ENCODE peak calls at places on chromosomes 4 and X, in seven cellular contexts. B, M, E, J, L, O and X are unnamed samples.

GRCh38 chr4:20252656-20253271 is 1.1 kb downstream of the SLIT2 start:
- DNase-seq in B (peak), M (no peak), E (no peak), J (peak), L (peak), O (no peak), X (peak)

GRCh38 chr4:25347473-25347872 is 29.6 kb upstream of the ANAPC4 start:
- DNase-seq in B (no peak), M (no peak), E (no peak), J (no peak), L (no peak), O (no peak), X (no peak)

GRCh38 chr4:155722816-155723499 is 35.9 kb upstream of the GUCY1B1 start:
- DNase-seq in B (peak), M (no peak), E (no peak), J (no peak), L (peak), O (no peak), X (no peak)

GRCh38 chr4:147370881-147371280 is 110.0 kb upstream of the EDNRA start:
- DNase-seq in B (no peak), M (no peak), E (no peak), J (no peak), L (no peak), O (no peak), X (peak)

GRCh38 chr4:74016068-74016467 is 17.6 kb upstream of the CXCL5 start:
- DNase-seq in B (no peak), M (no peak), E (no peak), J (no peak), L (no peak), O (no peak), X (no peak)

GRCh38 chr4:85793256-85793655 is 318.3 kb downstream of the ARHGAP24 start:
- DNase-seq in B (no peak), M (no peak), E (no peak), J (no peak), L (no peak), O (no peak), X (no peak)

GRCh38 chr4:138226351-138226750 is 15.8 kb downstream of the SLC7A11 start:
- DNase-seq in B (no peak), M (no peak), E (no peak), J (peak), L (no peak), O (no peak), X (no peak)

GRCh38 chrX:107678957-107679740 is 50.8 kb downstream of the PRPS1 start:
- DNase-seq in B (peak), M (no peak), E (no peak), J (no peak), L (peak), O (no peak), X (peak)

GRCh38 chr4:173529505-173530325 is at the start of gene HAND2:
- DNase-seq in B (peak), M (no peak), E (no peak), J (no peak), L (peak), O (no peak), X (peak)

GRCh38 chrX:140526138-140526537 is 21.3 kb upstream of the SOX3 start:
- DNase-seq in B (peak), M (no peak), E (no peak), J (no peak), L (peak), O (no peak), X (no peak)

GRCh38 chr4:42915484-42915883 is 23.0 kb downstream of the GRXCR1 start:
- DNase-seq in B (no peak), M (no peak), E (no peak), J (no peak), L (no peak), O (no peak), X (no peak)

GRCh38 chr4:67770422-67770821 is 16.2 kb upstream of the GNRHR start:
- DNase-seq in B (no peak), M (no peak), E (no peak), J (no peak), L (no peak), O (no peak), X (no peak)

GRCh38 chrX:65757943-65758342 is 90.5 kb downstream of the MSN start:
- DNase-seq in B (no peak), M (no peak), E (no peak), J (no peak), L (no peak), O (no peak), X (no peak)

GRCh38 chr4:28654618-28655017 is 1794.0 kb downstream of the STIM2 start:
- DNase-seq in B (no peak), M (no peak), E (no peak), J (peak), L (no peak), O (no peak), X (no peak)

GRCh38 chr4:123495530-123495929 is 98.9 kb downstream of the SPRY1 start:
- DNase-seq in B (peak), M (no peak), E (no peak), J (no peak), L (no peak), O (no peak), X (peak)

GRCh38 chr4:26239796-26240195 is 81.0 kb upstream of the RBPJ start:
- DNase-seq in B (peak), M (no peak), E (no peak), J (no peak), L (no peak), O (no peak), X (no peak)

GRCh38 chrX:11913001-11913400 is 155.0 kb downstream of the MSL3 start:
- DNase-seq in B (no peak), M (no peak), E (no peak), J (no peak), L (peak), O (no peak), X (no peak)

GRCh38 chr4:111671756-111672155 is 473.5 kb upstream of the FAM241A start:
- DNase-seq in B (no peak), M (no peak), E (no peak), J (no peak), L (no peak), O (no peak), X (no peak)

GRCh38 chr4:41763741-41764140 is 15.2 kb upstream of the PHOX2B start:
- DNase-seq in B (no peak), M (no peak), E (no peak), J (no peak), L (no peak), O (no peak), X (no peak)

GRCh38 chr4:150327262-150327780 is 249.1 kb downstream of the DCLK2 start:
- DNase-seq in B (no peak), M (no peak), E (no peak), J (no peak), L (no peak), O (no peak), X (no peak)

GRCh38 chr4:88244821-88245579 is 39.4 kb downstream of the PPM1K start:
- DNase-seq in B (no peak), M (no peak), E (no peak), J (no peak), L (no peak), O (no peak), X (no peak)

GRCh38 chr4:161133877-161134276 is 1029.9 kb downstream of the FSTL5 start:
- DNase-seq in B (no peak), M (no peak), E (no peak), J (no peak), L (no peak), O (no peak), X (no peak)

GRCh38 chrX:40778861-40779575 is 43.7 kb upstream of the MED14 start:
- DNase-seq in B (peak), M (no peak), E (peak), J (peak), L (peak), O (no peak), X (no peak)

GRCh38 chr4:150962245-150962644 is 52.8 kb downstream of the LRBA start:
- DNase-seq in B (peak), M (no peak), E (no peak), J (peak), L (peak), O (no peak), X (no peak)

GRCh38 chr4:2057382-2058065 is 1.6 kb upstream of the NAT8L start:
- DNase-seq in B (no peak), M (no peak), E (no peak), J (no peak), L (no peak), O (no peak), X (no peak)
- TF ChIP-seq EZH2 in B (peak), M (no peak), E (no peak), J (no peak), L (peak), O (no peak), X (peak)

GRCh38 chr4:107036602-107037151 is 564 bp upstream of the DKK2 start:
- DNase-seq in B (peak), M (no peak), E (no peak), J (peak), L (peak), O (no peak), X (peak)

GRCh38 chr4:107035711-107036601 is at the start of gene DKK2:
- DNase-seq in B (peak), M (no peak), E (no peak), J (peak), L (peak), O (no peak), X (peak)

GRCh38 chr4:107034091-107034698 is 1.9 kb downstream of the DKK2 start:
- DNase-seq in B (peak), M (no peak), E (no peak), J (peak), L (peak), O (peak), X (peak)

GRCh38 chr4:107037188-107037587 is 1.1 kb upstream of the DKK2 start:
- DNase-seq in B (peak), M (no peak), E (no peak), J (peak), L (peak), O (no peak), X (peak)

GRCh38 chr4:107034982-107035710 is 967 bp downstream of the DKK2 start:
- DNase-seq in B (peak), M (no peak), E (no peak), J (peak), L (peak), O (no peak), X (peak)
- TF ChIP-seq EZH2 in B (no peak), M (peak), E (no peak), J (no peak), L (no peak), O (no peak), X (no peak)

GRCh38 chrX:153925387-153925738 is 701 bp downstream of the ARHGAP4 start:
- DNase-seq in B (no peak), M (peak), E (no peak), J (no peak), L (no peak), O (no peak), X (no peak)
- TF ChIP-seq EZH2 in B (no peak), M (no peak), E (no peak), J (no peak), L (no peak), O (no peak), X (no peak)

GRCh38 chrX:130111220-130111934 is 1.1 kb upstream of the ELF4 start:
- DNase-seq in B (peak), M (no peak), E (no peak), J (no peak), L (no peak), O (no peak), X (no peak)
- TF ChIP-seq EZH2 in B (no peak), M (no peak), E (no peak), J (no peak), L (no peak), O (no peak), X (no peak)

DNA sequence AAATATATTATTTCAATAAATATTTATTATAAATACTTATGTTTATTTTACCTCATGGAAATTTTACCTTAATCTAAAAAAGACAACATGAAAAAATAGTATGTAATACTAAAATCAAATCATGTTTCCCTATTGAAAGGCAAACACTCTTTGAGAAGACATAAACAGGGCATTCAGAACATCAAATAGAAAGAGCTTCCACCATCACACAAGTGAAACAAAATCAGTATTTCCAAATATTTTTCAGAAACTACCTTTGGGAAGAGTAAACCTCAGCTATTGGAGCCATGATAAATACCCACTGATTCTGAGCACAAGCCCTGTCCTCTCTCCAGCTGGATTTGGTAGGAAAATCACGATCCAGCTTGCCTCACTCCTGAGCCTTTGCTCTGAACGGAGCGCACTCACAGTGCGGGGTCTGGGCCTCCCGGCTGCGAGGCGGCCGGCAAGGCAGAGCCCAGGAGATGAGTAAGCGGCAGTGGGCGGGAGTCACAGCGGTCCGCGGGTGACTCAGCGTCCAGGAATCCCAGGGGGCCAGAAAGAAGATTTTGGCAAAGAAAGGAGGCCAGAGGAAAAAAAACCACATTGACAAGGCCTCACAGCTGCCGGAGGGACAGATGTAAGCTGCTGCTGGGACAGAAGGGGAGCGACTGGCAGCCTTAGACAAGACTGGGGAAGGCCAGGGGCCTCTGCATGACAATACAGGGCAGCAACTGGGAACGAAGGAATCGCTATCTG is 14.7 kb upstream of the ANXA5 start:
- DNase-seq in B (peak), M (no peak), E (peak), J (peak), L (peak), O (peak), X (peak)
- TF ChIP-seq EZH2 in B (no peak), M (no peak), E (no peak), J (no peak), L (no peak), O (no peak), X (no peak)

DNA sequence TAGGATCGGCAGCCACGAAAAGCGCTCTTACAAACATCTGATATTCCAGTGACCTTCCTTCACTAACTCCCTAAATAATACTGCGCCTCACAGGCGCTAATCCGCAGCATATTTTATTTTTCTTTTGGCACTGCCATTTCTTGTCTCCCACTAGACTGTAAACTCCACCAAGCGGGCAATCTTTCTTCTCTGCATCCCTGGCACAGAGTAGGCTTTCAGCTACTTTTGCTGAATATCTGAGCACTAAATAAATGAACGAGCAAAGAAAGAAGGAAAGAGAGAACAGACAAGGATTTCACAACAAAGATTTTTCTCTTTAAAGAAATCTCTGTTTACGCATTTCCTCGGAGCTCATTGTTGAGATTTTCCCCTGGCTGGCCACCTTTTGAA is 12.7 kb downstream of the NKX3-2 start:
- DNase-seq in B (no peak), M (no peak), E (no peak), J (no peak), L (no peak), O (no peak), X (no peak)
- TF ChIP-seq EZH2 in B (no peak), M (no peak), E (no peak), J (no peak), L (no peak), O (no peak), X (peak)